ENCODE peak calls at places on chromosomes 13 and 19, in six cellular contexts. D, A, Y, R, W and X are unnamed samples.

GRCh38 chr19:49857061-49857833 is 6.3 kb downstream of the PTOV1 start:
- DNase-seq in D (no peak), A (no peak), Y (no peak), R (peak), W (no peak), X (no peak)

GRCh38 chr19:35220315-35220921 is 8.1 kb downstream of the FAM187B start:
- DNase-seq in D (no peak), A (no peak), Y (peak), R (no peak), W (no peak), X (no peak)

GRCh38 chr13:46295531-46296464 is 84.1 kb downstream of the LRRC63 start:
- DNase-seq in D (no peak), A (peak), Y (no peak), R (no peak), W (no peak), X (no peak)

GRCh38 chr13:31675521-31675953 is 63.8 kb upstream of the RXFP2 start:
- DNase-seq in D (no peak), A (no peak), Y (no peak), R (peak), W (no peak), X (no peak)

GRCh38 chr19:39828015-39828633 is 5.8 kb downstream of the DYRK1B start:
- DNase-seq in D (no peak), A (no peak), Y (no peak), R (no peak), W (no peak), X (no peak)

GRCh38 chr13:83377486-83377885 is 504.8 kb downstream of the SLITRK1 start:
- DNase-seq in D (no peak), A (no peak), Y (no peak), R (no peak), W (no peak), X (no peak)

GRCh38 chr13:25874907-25875306 is 176.9 kb downstream of the SHISA2 start:
- DNase-seq in D (no peak), A (no peak), Y (no peak), R (no peak), W (no peak), X (no peak)

GRCh38 chr19:13022111-13022858 is 27.0 kb downstream of the NFIX start:
- DNase-seq in D (no peak), A (no peak), Y (no peak), R (no peak), W (no peak), X (no peak)

GRCh38 chr13:64471916-64472315 is 2758.2 kb downstream of the PCDH9 start:
- DNase-seq in D (no peak), A (no peak), Y (no peak), R (peak), W (peak), X (no peak)

DNA sequence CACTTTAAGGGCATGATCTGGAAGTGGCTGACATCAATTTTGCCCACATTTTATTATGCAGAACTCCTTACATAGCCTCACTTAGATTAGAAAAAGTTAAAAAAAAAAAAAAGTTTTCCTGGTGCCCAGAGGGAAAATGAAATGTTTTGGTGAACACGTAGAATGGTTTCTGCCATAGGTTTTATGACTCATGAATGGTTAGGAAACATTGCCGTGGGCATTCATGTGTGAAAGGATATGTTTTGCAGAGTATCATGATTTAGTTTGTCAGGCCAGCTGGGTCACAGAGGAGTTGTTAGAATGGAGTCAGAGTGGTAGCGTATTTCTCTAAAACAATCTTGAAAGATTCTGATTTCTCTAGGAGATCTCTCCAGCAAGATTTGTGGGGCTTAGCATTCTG is 133.8 kb downstream of the MRPL57 start:
- DNase-seq in D (no peak), A (no peak), Y (no peak), R (no peak), W (no peak), X (no peak)
- TF ChIP-seq YY1 in D (no peak), A (no peak), Y (no peak), R (no peak), W (no peak), X (no peak)

DNA sequence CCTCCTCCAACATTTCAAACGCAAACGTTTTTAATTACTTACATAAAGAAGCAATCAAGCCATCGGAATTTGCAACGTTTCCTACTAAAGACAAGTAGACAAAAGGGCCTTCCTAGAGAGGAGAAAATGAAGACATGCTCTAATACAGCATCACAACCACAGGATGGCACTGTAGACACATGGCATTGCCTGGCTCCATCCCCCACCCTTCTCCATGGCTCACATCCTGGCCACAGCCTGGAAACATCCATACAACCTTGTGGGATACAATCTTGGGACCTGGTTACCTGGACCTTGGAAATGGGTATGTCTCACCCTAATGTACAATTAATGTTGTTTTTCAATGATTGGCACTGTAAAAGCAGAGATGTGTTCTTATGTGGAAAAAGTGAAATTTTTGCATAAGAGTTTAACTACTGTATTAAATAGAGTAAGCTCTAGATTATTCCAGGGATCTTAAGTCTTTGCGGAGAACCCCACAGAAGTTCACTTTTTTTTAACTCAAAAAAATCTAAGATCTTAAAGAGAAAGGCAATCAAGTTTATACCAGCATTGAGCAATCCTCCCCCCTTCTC is 21.5 kb downstream of the EBPL start:
- DNase-seq in D (no peak), A (no peak), Y (peak), R (peak), W (peak), X (peak)
- TF ChIP-seq YY1 in D (peak), A (peak), Y (no peak), R (no peak), W (no peak), X (no peak)

GRCh38 chr13:52749446-52749845 is 9.8 kb upstream of the CNMD start:
- DNase-seq in D (no peak), A (no peak), Y (no peak), R (peak), W (no peak), X (no peak)
- TF ChIP-seq YY1 in D (no peak), A (no peak), Y (no peak), R (no peak), W (no peak), X (no peak)

GRCh38 chr13:30654430-30654829 is 36.7 kb downstream of the USPL1 start:
- DNase-seq in D (no peak), A (no peak), Y (no peak), R (no peak), W (no peak), X (no peak)
- TF ChIP-seq YY1 in D (no peak), A (no peak), Y (no peak), R (no peak), W (no peak), X (no peak)

GRCh38 chr13:26996965-26997752 is 174.5 kb downstream of the USP12 start:
- DNase-seq in D (no peak), A (peak), Y (no peak), R (no peak), W (no peak), X (no peak)

GRCh38 chr13:27001705-27002104 is 169.9 kb downstream of the USP12 start:
- DNase-seq in D (no peak), A (no peak), Y (no peak), R (no peak), W (no peak), X (no peak)

GRCh38 chr13:26999499-26999898 is 172.1 kb downstream of the USP12 start:
- DNase-seq in D (no peak), A (no peak), Y (no peak), R (no peak), W (no peak), X (no peak)

GRCh38 chr13:26998265-26998664 is 173.3 kb downstream of the USP12 start:
- DNase-seq in D (no peak), A (no peak), Y (no peak), R (no peak), W (no peak), X (no peak)

GRCh38 chr13:27000686-27001085 is 170.9 kb downstream of the USP12 start:
- DNase-seq in D (no peak), A (no peak), Y (no peak), R (no peak), W (no peak), X (no peak)
- TF ChIP-seq YY1 in D (no peak), A (no peak), Y (no peak), R (no peak), W (no peak), X (no peak)

DNA sequence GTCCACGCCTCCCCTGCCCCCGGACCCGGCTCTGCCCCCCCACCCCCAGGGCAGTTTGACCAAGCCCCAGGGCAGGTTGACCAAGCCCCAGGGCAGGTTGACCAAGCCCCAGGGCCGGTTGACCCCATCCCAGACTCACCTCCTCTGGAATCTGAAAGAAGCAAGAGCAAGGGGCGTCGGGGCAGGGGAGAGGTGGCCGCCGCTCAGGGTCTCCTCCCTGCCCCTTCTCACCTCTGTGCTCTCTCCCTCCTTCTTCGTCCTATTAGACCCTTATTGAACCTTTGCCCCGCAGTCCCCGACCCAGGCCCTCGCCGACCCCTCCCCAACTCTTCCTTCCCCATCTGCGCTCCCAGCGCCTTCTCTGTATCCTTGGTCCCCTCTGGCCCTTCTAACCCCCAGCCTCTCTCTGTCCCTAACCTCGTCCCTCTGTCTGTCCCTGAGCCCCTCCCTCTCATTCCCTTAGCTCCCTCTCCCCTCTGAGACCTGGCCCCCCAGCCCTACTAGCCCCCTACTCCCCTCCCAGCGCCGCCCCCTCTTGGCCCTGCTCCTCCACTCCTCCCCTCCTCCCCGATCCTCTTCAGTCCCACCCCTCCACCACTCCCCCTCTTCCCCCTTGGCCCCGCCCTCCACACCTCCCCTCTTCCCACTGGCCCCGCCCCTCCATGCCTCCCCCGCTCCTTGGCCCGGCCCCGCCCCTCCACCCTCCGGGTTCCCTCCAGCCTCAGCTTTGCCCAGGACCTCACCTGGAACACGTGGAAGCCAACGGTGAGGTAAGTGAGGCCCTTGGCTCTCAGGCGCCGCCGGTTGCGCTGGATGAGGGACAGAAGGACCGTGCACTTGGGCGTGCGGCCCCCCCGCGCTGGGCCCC is 7.6 kb downstream of the CAPN12 start:
- DNase-seq in D (peak), A (peak), Y (peak), R (peak), W (peak), X (peak)
- TF ChIP-seq YY1 in D (no peak), A (no peak), Y (no peak), R (no peak), W (no peak), X (no peak)